ENCODE peak calls at places on chromosomes 2 and 18, in nine cellular contexts. D, W, P, A, F, O, C, Q and X are unnamed samples.

GRCh38 chr2:105369777-105370690 is 28.8 kb downstream of the FHL2 start:
- DNase-seq in Q (peak; percentile 92), F (peak; percentile 94), W (peak; percentile 52), C (peak; percentile 93), O (peak; percentile 76), A (peak; percentile 79), D (peak; percentile 86), P (peak; percentile 89), X (peak; percentile 83)

GRCh38 chr2:128628206-128628605 is 309.5 kb upstream of the HS6ST1 start:
- DNase-seq in Q (no peak), O (no peak), D (no peak), P (peak; percentile 38), F (peak; percentile 43), C (no peak), A (no peak), W (no peak), X (no peak)

GRCh38 chr18:68262697-68263293 is 452.1 kb downstream of the TMX3 start:
- DNase-seq in Q (peak; percentile 81), O (no peak), F (no peak), W (peak; percentile 28), A (no peak), C (peak; percentile 80), P (no peak), D (no peak), X (peak; percentile 56)

GRCh38 chr2:33051586-33052385 is 105.0 kb downstream of the LTBP1 start:
- DNase-seq in A (no peak), C (peak; percentile 80), P (no peak), F (no peak), D (peak; percentile 95), W (no peak), O (no peak), Q (peak; percentile 92), X (peak; percentile 85)

GRCh38 chr2:191696001-191696400 is 18.1 kb downstream of the NABP1 start:
- DNase-seq in A (no peak), Q (peak; percentile 90), P (no peak), D (no peak), F (peak; percentile 77), O (no peak), C (peak; percentile 99), W (no peak), X (peak; percentile 95)

GRCh38 chr18:22169011-22169888 is at the start of gene GATA6:
- DNase-seq in A (peak; percentile 27), C (peak; percentile 98), O (peak; percentile 80), F (peak; percentile 96), D (peak; percentile 85), Q (peak; percentile 93), P (peak; percentile 92), W (peak; percentile 77), X (peak; percentile 82)

GRCh38 chr2:51866361-51866760 is 834.4 kb upstream of the NRXN1 start:
- DNase-seq in A (no peak), F (no peak), C (peak; percentile 46), D (no peak), W (no peak), P (no peak), O (no peak), Q (no peak), X (peak; percentile 40)

GRCh38 chr2:240432820-240433801 is 2.4 kb upstream of the GPC1 start:
- DNase-seq in D (no peak), F (peak; percentile 69), W (no peak), C (no peak), O (no peak), P (peak; percentile 54), Q (no peak), A (no peak), X (no peak)

GRCh38 chr18:5195656-5196055 is 1.4 kb downstream of the AKAIN1 start:
- DNase-seq in D (no peak), C (no peak), W (no peak), A (no peak), P (no peak), O (no peak), F (no peak), Q (no peak), X (no peak)

GRCh38 chr2:37925063-37925897 is at the start of gene RMDN2:
- DNase-seq in Q (peak; percentile 92), O (peak; percentile 88), F (peak; percentile 98), D (peak; percentile 97), A (peak; percentile 42), P (peak; percentile 96), C (peak; percentile 92), W (peak; percentile 74), X (peak; percentile 82)

GRCh38 chr2:85419009-85419711 is 646 bp downstream of the SH2D6 start:
- DNase-seq in A (no peak), C (no peak), Q (no peak), W (no peak), P (peak; percentile 65), O (no peak), F (no peak), D (no peak), X (peak; percentile 34)

GRCh38 chr2:8030694-8031303 is 651.1 kb upstream of the ID2 start:
- DNase-seq in C (no peak), A (no peak), Q (peak; percentile 2), W (no peak), F (no peak), P (no peak), D (no peak), O (no peak), X (peak; percentile 7)

GRCh38 chr2:18413794-18414396 is 146.6 kb downstream of the RDH14 start:
- DNase-seq in O (no peak), A (peak; percentile 81), D (peak; percentile 69), W (peak; percentile 23), C (peak; percentile 90), Q (peak; percentile 85), P (no peak), F (no peak), X (peak; percentile 90)

GRCh38 chr2:10398496-10398895 is 49.6 kb downstream of the ODC1 start:
- DNase-seq in D (no peak), Q (no peak), O (no peak), A (no peak), F (no peak), P (no peak), C (no peak), W (no peak), X (no peak)

GRCh38 chr2:61689526-61689925 is 151.4 kb upstream of the XPO1 start:
- DNase-seq in D (no peak), W (no peak), O (no peak), C (peak; percentile 48), A (no peak), Q (peak; percentile 51), P (no peak), F (no peak), X (peak; percentile 22)

GRCh38 chr18:6666286-6666685 is 63.2 kb upstream of the ARHGAP28 start:
- DNase-seq in F (no peak), Q (no peak), C (peak; percentile 22), A (no peak), D (no peak), P (no peak), O (no peak), W (no peak), X (no peak)

GRCh38 chr2:49972699-49973098 is 818.4 kb upstream of the FSHR start:
- DNase-seq in W (no peak), F (no peak), D (no peak), A (no peak), Q (no peak), O (no peak), C (no peak), P (no peak), X (no peak)

GRCh38 chr2:152694161-152694661 is 23.1 kb downstream of the PRPF40A start:
- DNase-seq in F (peak; percentile 27), D (peak; percentile 12), Q (peak; percentile 83), W (peak; percentile 11), A (peak; percentile 20), O (no peak), C (peak; percentile 89), P (no peak), X (peak; percentile 52)

GRCh38 chr2:18356676-18357075 is 203.8 kb downstream of the RDH14 start:
- DNase-seq in W (no peak), O (no peak), C (peak; percentile 64), F (no peak), Q (peak; percentile 31), A (no peak), D (peak; percentile 34), P (no peak), X (peak; percentile 61)

GRCh38 chr2:216285641-216286156 is 86.6 kb downstream of the MARCHF4 start:
- DNase-seq in Q (no peak), W (no peak), D (no peak), O (no peak), F (no peak), A (no peak), P (no peak), C (no peak), X (no peak)

GRCh38 chr2:185738679-185739472 is at the start of gene FSIP2:
- DNase-seq in D (no peak), W (peak; percentile 39), Q (peak; percentile 61), A (no peak), C (peak; percentile 45), O (peak; percentile 63), P (peak; percentile 74), F (peak; percentile 81), X (peak; percentile 4)
- H3K4me3 ChIP-seq in D (no peak within 1 kb of the TSS), W (peak within 1 kb of the TSS; percentile 63), Q (peak within 1 kb of the TSS; percentile 56), A (peak within 1 kb of the TSS; percentile 46), C (peak within 1 kb of the TSS; percentile 56), O (peak within 1 kb of the TSS; percentile 25), P (peak within 1 kb of the TSS; percentile 41), F (peak within 1 kb of the TSS; percentile 44), X (peak within 1 kb of the TSS; percentile 48)

GRCh38 chr18:36624451-36625167 is 204.2 kb downstream of the TPGS2 start:
- DNase-seq in W (no peak), C (no peak), D (no peak), P (no peak), Q (no peak), O (no peak), A (no peak), F (no peak), X (no peak)
- TF ChIP-seq CTCF in W (peak; percentile 10), C (peak; percentile 2), D (no peak), P (no peak), Q (no peak), O (peak; percentile 7), A (peak; percentile 22), F (no peak), X (no peak)

GRCh38 chr2:196262606-196263005 is 91.2 kb upstream of the STK17B start:
- DNase-seq in F (no peak), Q (no peak), C (no peak), D (no peak), A (no peak), P (no peak), O (no peak), W (no peak), X (no peak)
- H3K4me3 ChIP-seq in F (no peak overlapping the region), Q (no peak overlapping the region), C (no peak overlapping the region), D (no peak overlapping the region), A (no peak overlapping the region), P (no peak overlapping the region), O (no peak overlapping the region), W (no peak overlapping the region), X (no peak overlapping the region)

DNA sequence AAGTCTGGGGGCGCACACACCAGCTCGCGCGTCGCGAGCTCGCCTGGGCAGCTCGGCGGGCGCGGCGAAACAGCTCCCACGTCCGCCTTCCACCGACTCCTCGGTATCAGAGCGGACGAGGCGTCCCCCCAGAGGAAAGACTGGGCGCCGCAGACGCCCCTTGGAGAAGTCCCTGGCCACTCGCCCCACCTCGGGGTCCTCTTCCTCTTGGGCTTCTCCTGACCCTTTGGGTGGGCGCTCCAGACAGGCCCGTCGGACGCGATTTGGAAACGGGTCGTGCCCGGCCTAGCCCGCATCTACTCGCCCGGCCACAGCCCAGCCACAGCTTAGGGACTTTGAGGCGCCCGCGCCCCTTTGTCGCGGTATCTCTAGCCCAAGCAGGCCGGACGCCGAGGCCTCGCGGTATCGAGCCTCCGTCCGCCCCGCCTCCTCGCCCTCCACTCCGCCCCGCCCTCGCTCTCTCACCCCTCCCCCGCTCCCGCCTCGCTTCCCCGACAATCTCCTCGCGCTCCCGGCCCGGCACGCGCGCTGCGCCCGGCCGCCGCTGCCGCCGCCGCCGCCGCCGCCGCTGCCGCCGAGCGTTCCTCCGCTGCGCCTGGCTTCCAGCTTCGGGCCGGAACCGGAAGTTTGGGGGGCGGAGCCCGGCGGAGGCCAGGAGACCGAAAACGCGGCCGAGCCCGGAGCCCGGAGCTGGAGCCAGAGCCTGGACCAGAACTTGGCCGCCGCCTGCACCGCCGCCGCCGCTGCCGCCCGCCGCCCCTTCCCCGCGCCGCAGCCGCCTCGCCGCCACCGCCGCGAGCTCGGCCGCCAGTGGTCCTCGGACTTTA is 752 bp upstream of the ACVR2A start:
- DNase-seq in F (peak; percentile 98), W (peak; percentile 49), P (peak; percentile 96), D (peak; percentile 87), C (peak; percentile 92), Q (peak; percentile 88), O (peak; percentile 88), A (no peak), X (peak; percentile 96)
- TF ChIP-seq CTCF in F (no peak), W (peak; percentile 20), P (peak; percentile 23), D (peak; percentile 6), C (peak; percentile 33), Q (peak; percentile 33), O (peak; percentile 2), A (no peak), X (peak; percentile 15)